ENCODE peak calls at places on chromosomes 3 and 15, in ten cellular contexts. U, Y, K, E, F, W, D, S, T and N are unnamed samples.
A peak's percentile ranks its signal among the peaks of the same experiment; 100 is the strongest.

GRCh38 chr15:25795712-25796111 is 67.4 kb downstream of the ATP10A start:
- DNase-seq in U (no peak), Y (no peak), K (no peak), E (no peak), F (no peak), W (no peak), D (no peak), S (no peak), T (no peak), N (peak; percentile 34)

GRCh38 chr3:183270344-183270743 is 17.3 kb downstream of the B3GNT5 start:
- DNase-seq in U (no peak), Y (no peak), K (no peak), E (no peak), F (no peak), W (no peak), D (no peak), S (no peak), T (no peak), N (no peak)

GRCh38 chr15:86044981-86045380 is 34.7 kb upstream of the AGBL1 start:
- DNase-seq in U (peak; percentile 3), Y (no peak), K (no peak), E (no peak), F (no peak), W (no peak), D (no peak), S (no peak), T (no peak), N (no peak)

GRCh38 chr3:132352556-132353143 is 35.4 kb downstream of the ACP3 start:
- DNase-seq in U (peak; percentile 60), Y (peak; percentile 39), K (peak; percentile 73), E (peak; percentile 65), F (peak; percentile 5), W (peak; percentile 69), D (peak; percentile 39), S (peak; percentile 65), T (peak; percentile 54), N (no peak)

GRCh38 chr15:83106994-83107840 is at the start of gene TM6SF1:
- DNase-seq in U (no peak), Y (no peak), K (no peak), E (no peak), F (peak; percentile 52), W (no peak), D (peak; percentile 35), S (no peak), T (no peak), N (no peak)

GRCh38 chr15:53759333-53759975 is at the start of gene WDR72:
- DNase-seq in U (no peak), Y (no peak), K (no peak), E (no peak), F (peak; percentile 0), W (no peak), D (peak; percentile 20), S (no peak), T (no peak), N (no peak)

GRCh38 chr15:34366271-34367043 is 539 bp downstream of the LPCAT4 start:
- DNase-seq in U (peak; percentile 38), Y (no peak), K (peak; percentile 45), E (peak; percentile 82), F (peak; percentile 55), W (peak; percentile 81), D (peak; percentile 59), S (no peak), T (peak; percentile 20), N (no peak)

GRCh38 chr3:102447272-102447671 is 12.5 kb downstream of the ZPLD1 start:
- DNase-seq in U (no peak), Y (no peak), K (no peak), E (no peak), F (no peak), W (no peak), D (no peak), S (no peak), T (no peak), N (no peak)

GRCh38 chr3:52140000-52140399 is 14.2 kb downstream of the POC1A start:
- DNase-seq in U (no peak), Y (no peak), K (no peak), E (no peak), F (no peak), W (no peak), D (no peak), S (no peak), T (no peak), N (no peak)

GRCh38 chr15:51731549-51732267 is 5.7 kb downstream of the LYSMD2 start:
- DNase-seq in U (peak; percentile 44), Y (no peak), K (no peak), E (peak; percentile 85), F (peak; percentile 78), W (no peak), D (no peak), S (no peak), T (no peak), N (no peak)

GRCh38 chr15:29622637-29623036 is 199.6 kb downstream of the TJP1 start:
- DNase-seq in U (no peak), Y (no peak), K (no peak), E (no peak), F (no peak), W (peak; percentile 5), D (no peak), S (no peak), T (no peak), N (no peak)

GRCh38 chr3:134694946-134695543 is 44.2 kb upstream of the KY start:
- DNase-seq in U (no peak), Y (no peak), K (no peak), E (no peak), F (no peak), W (no peak), D (no peak), S (no peak), T (no peak), N (no peak)

GRCh38 chr15:57885435-57885834 is 178.9 kb downstream of the POLR2M start:
- DNase-seq in U (no peak), Y (no peak), K (no peak), E (no peak), F (no peak), W (no peak), D (no peak), S (no peak), T (no peak), N (no peak)

GRCh38 chr3:71994203-71994602 is 209.3 kb upstream of the PROK2 start:
- DNase-seq in U (no peak), Y (no peak), K (no peak), E (no peak), F (no peak), W (no peak), D (no peak), S (no peak), T (no peak), N (no peak)

GRCh38 chr3:37990527-37990926 is at the start of gene VILL:
- DNase-seq in U (no peak), Y (no peak), K (no peak), E (peak; percentile 29), F (no peak), W (peak; percentile 73), D (no peak), S (no peak), T (no peak), N (no peak)

GRCh38 chr3:176953106-176954080 is 243.9 kb downstream of the TBL1XR1 start:
- DNase-seq in U (no peak), Y (peak; percentile 53), K (no peak), E (peak; percentile 19), F (no peak), W (no peak), D (no peak), S (no peak), T (peak; percentile 54), N (no peak)

GRCh38 chr3:122936986-122937385 is 90.6 kb downstream of the SEMA5B start:
- DNase-seq in U (no peak), Y (no peak), K (no peak), E (no peak), F (no peak), W (no peak), D (no peak), S (no peak), T (no peak), N (no peak)

GRCh38 chr3:156620260-156620659 is 54.1 kb upstream of the TIPARP start:
- DNase-seq in U (no peak), Y (no peak), K (peak; percentile 97), E (peak; percentile 49), F (no peak), W (peak; percentile 62), D (no peak), S (no peak), T (no peak), N (no peak)

GRCh38 chr3:127123533-127123932 is 69.4 kb upstream of the PRR23E start:
- DNase-seq in U (no peak), Y (no peak), K (no peak), E (no peak), F (no peak), W (no peak), D (no peak), S (no peak), T (no peak), N (peak; percentile 61)

GRCh38 chr3:32614956-32615355 is 44.3 kb upstream of the DYNC1LI1 start:
- DNase-seq in U (no peak), Y (no peak), K (no peak), E (peak; percentile 42), F (no peak), W (no peak), D (no peak), S (peak; percentile 56), T (peak; percentile 24), N (no peak)

GRCh38 chr3:186013312-186013711 is 75.5 kb upstream of the TRA2B start:
- DNase-seq in U (no peak), Y (no peak), K (no peak), E (no peak), F (no peak), W (no peak), D (no peak), S (no peak), T (no peak), N (no peak)

GRCh38 chr3:118782755-118783202 is 251.9 kb downstream of the IGSF11 start:
- DNase-seq in U (no peak), Y (no peak), K (no peak), E (peak; percentile 78), F (peak; percentile 86), W (no peak), D (no peak), S (no peak), T (no peak), N (no peak)